ENCODE peak calls at places on chromosomes 2 and 18, in ten cellular contexts. F, G, E, P, N, X, L, B, Z and C are unnamed samples.

GRCh38 chr2:179861027-179861776 is at the start of gene ZNF385B:
- DNase-seq in F (peak; percentile 59), G (no peak), E (no peak), P (peak; percentile 74), N (peak; percentile 9), X (no peak), L (no peak), B (no peak), Z (no peak), C (peak; percentile 75)

GRCh38 chr2:240730506-240731326 is 39.0 kb downstream of the AQP12A start:
- DNase-seq in F (no peak), G (no peak), E (no peak), P (no peak), N (no peak), X (no peak), L (no peak), B (no peak), Z (no peak), C (no peak)

GRCh38 chr2:237737196-237737865 is 61.2 kb upstream of the RBM44 start:
- DNase-seq in F (no peak), G (no peak), E (no peak), P (no peak), N (no peak), X (no peak), L (no peak), B (no peak), Z (no peak), C (no peak)

GRCh38 chr18:37258819-37259218 is 306.8 kb downstream of the CELF4 start:
- DNase-seq in F (no peak), G (no peak), E (no peak), P (no peak), N (no peak), X (no peak), L (no peak), B (no peak), Z (no peak), C (no peak)

GRCh38 chr2:228048838-228049490 is 132.5 kb downstream of the SPHKAP start:
- DNase-seq in F (peak; percentile 17), G (no peak), E (peak; percentile 48), P (peak; percentile 89), N (peak; percentile 75), X (peak; percentile 54), L (no peak), B (no peak), Z (no peak), C (peak; percentile 48)

GRCh38 chr2:239274391-239275001 is 126.3 kb downstream of the HDAC4 start:
- DNase-seq in F (peak; percentile 60), G (peak; percentile 49), E (no peak), P (no peak), N (no peak), X (peak; percentile 81), L (no peak), B (no peak), Z (no peak), C (peak; percentile 57)

GRCh38 chr2:133526468-133526769 is 41.8 kb downstream of the NCKAP5 start:
- DNase-seq in F (no peak), G (no peak), E (no peak), P (no peak), N (no peak), X (peak; percentile 25), L (no peak), B (no peak), Z (no peak), C (no peak)

GRCh38 chr2:7703523-7704144 is 786.4 kb downstream of the RNF144A start:
- DNase-seq in F (no peak), G (no peak), E (no peak), P (peak; percentile 84), N (peak; percentile 19), X (no peak), L (no peak), B (no peak), Z (no peak), C (peak; percentile 55)

GRCh38 chr2:72827999-72828646 is 2.3 kb upstream of the EXOC6B start:
- DNase-seq in F (no peak), G (no peak), E (peak; percentile 43), P (no peak), N (no peak), X (peak; percentile 14), L (no peak), B (no peak), Z (no peak), C (no peak)

GRCh38 chr2:98804736-98805135 is 73.8 kb upstream of the MGAT4A start:
- DNase-seq in F (no peak), G (no peak), E (no peak), P (no peak), N (no peak), X (no peak), L (no peak), B (no peak), Z (no peak), C (peak; percentile 17)

GRCh38 chr18:54675076-54675475 is 84.0 kb downstream of the DYNAP start:
- DNase-seq in F (no peak), G (no peak), E (no peak), P (no peak), N (no peak), X (no peak), L (no peak), B (no peak), Z (no peak), C (no peak)

GRCh38 chr2:78973630-78974029 is 51.9 kb upstream of the REG3G start:
- DNase-seq in F (no peak), G (no peak), E (no peak), P (no peak), N (no peak), X (no peak), L (no peak), B (no peak), Z (no peak), C (no peak)

GRCh38 chr2:27072950-27073349 is 1.5 kb upstream of the OST4 start:
- DNase-seq in F (no peak), G (no peak), E (no peak), P (no peak), N (no peak), X (no peak), L (no peak), B (no peak), Z (no peak), C (no peak)

GRCh38 chr2:222671259-222672067 is at the start of gene MOGAT1:
- DNase-seq in F (peak; percentile 66), G (no peak), E (no peak), P (peak; percentile 91), N (no peak), X (no peak), L (no peak), B (no peak), Z (no peak), C (peak; percentile 79)

GRCh38 chr2:240463866-240464481 is 28.5 kb downstream of the GPC1 start:
- DNase-seq in F (no peak), G (no peak), E (no peak), P (no peak), N (no peak), X (no peak), L (no peak), B (no peak), Z (no peak), C (no peak)

GRCh38 chr2:235063501-235063961 is 111.7 kb downstream of the SH3BP4 start:
- DNase-seq in F (no peak), G (no peak), E (no peak), P (no peak), N (no peak), X (no peak), L (no peak), B (no peak), Z (no peak), C (no peak)

GRCh38 chr2:237511421-237511820 is 24.4 kb downstream of the MLPH start:
- DNase-seq in F (no peak), G (no peak), E (no peak), P (no peak), N (no peak), X (peak; percentile 81), L (no peak), B (no peak), Z (no peak), C (no peak)

GRCh38 chr2:179860255-179861026 is 971 bp downstream of the ZNF385B start:
- DNase-seq in F (no peak), G (no peak), E (no peak), P (peak; percentile 73), N (no peak), X (no peak), L (no peak), B (no peak), Z (no peak), C (no peak)

GRCh38 chr2:231297108-231297908 is 98.2 kb upstream of the B3GNT7 start:
- DNase-seq in F (peak; percentile 77), G (no peak), E (peak; percentile 42), P (peak; percentile 84), N (peak; percentile 3), X (peak; percentile 53), L (no peak), B (no peak), Z (peak; percentile 3), C (peak; percentile 79)

GRCh38 chr2:59713577-59713976 is 839.9 kb downstream of the BCL11A start:
- DNase-seq in F (no peak), G (no peak), E (no peak), P (no peak), N (no peak), X (no peak), L (no peak), B (no peak), Z (no peak), C (no peak)

GRCh38 chr18:23690505-23691068 is 1.3 kb downstream of the LAMA3 start:
- DNase-seq in F (peak; percentile 16), G (no peak), E (no peak), P (peak; percentile 53), N (no peak), X (no peak), L (no peak), B (no peak), Z (no peak), C (peak; percentile 47)

GRCh38 chr2:151118269-151118668 is 143.4 kb downstream of the RBM43 start:
- DNase-seq in F (no peak), G (no peak), E (no peak), P (no peak), N (no peak), X (no peak), L (no peak), B (no peak), Z (no peak), C (no peak)

GRCh38 chr2:23312996-23313606 is 71.9 kb upstream of the KLHL29 start:
- DNase-seq in F (peak; percentile 79), G (no peak), E (no peak), P (peak; percentile 84), N (no peak), X (no peak), L (no peak), B (no peak), Z (no peak), C (peak; percentile 75)